ENCODE peak calls at places on chromosome 22, in ten cellular contexts. G is left ventricle myocardium inferior; O is transverse colon; B is endothelial cell; K is kidney epithelial cell; L is heart left ventricle; N is colonic mucosa; J is lower leg skin; A is Calu3; W is activated CD8-positive, alpha-beta T cell treated with anti-CD3 and anti-CD28 coated beads for 36 hours. H is an unnamed sample.

GRCh38 chr22:40519284-40519947 is 117.1 kb downstream of the MRTFA start:
- DNase-seq in G (no peak), O (no peak), B (no peak), K (no peak), L (no peak), N (no peak), J (no peak), A (no peak), W (peak; percentile 22), H (peak; percentile 68)

GRCh38 chr22:50505276-50505775 is 2.2 kb downstream of the LMF2 start:
- DNase-seq in G (no peak), O (no peak), B (no peak), K (no peak), L (no peak), N (no peak), J (no peak), A (no peak), W (no peak), H (no peak)

GRCh38 chr22:36073476-36073875 is 44.9 kb upstream of the RBFOX2 start:
- DNase-seq in G (no peak), O (no peak), B (no peak), K (no peak), L (no peak), N (no peak), J (no peak), A (no peak), W (no peak), H (no peak)

GRCh38 chr22:20495861-20496681 is 476 bp upstream of the KLHL22 start:
- DNase-seq in G (peak; percentile 93), O (peak; percentile 94), B (peak; percentile 93), K (no peak), L (peak; percentile 94), N (peak; percentile 90), J (peak; percentile 98), A (peak; percentile 96), W (peak; percentile 94), H (peak; percentile 99)

GRCh38 chr22:17586831-17587440 is 23.6 kb downstream of the SLC25A18 start:
- DNase-seq in G (no peak), O (no peak), B (no peak), K (no peak), L (no peak), N (no peak), J (peak; percentile 45), A (no peak), W (no peak), H (no peak)

GRCh38 chr22:24803064-24803542 is 2.9 kb upstream of the SGSM1 start:
- DNase-seq in G (peak; percentile 41), O (peak; percentile 71), B (peak; percentile 77), K (no peak), L (peak; percentile 46), N (peak; percentile 83), J (peak; percentile 88), A (peak; percentile 81), W (peak; percentile 69), H (peak; percentile 69)

GRCh38 chr22:50542416-50542927 is 3.2 kb upstream of the KLHDC7B start:
- DNase-seq in G (no peak), O (peak; percentile 44), B (no peak), K (no peak), L (peak; percentile 20), N (no peak), J (no peak), A (no peak), W (peak; percentile 53), H (peak; percentile 60)

GRCh38 chr22:25800766-25801165 is 58.8 kb downstream of the MYO18B start:
- DNase-seq in G (no peak), O (no peak), B (no peak), K (no peak), L (no peak), N (no peak), J (no peak), A (no peak), W (no peak), H (no peak)

GRCh38 chr22:49310354-49310753 is 517.3 kb downstream of the BRD1 start:
- DNase-seq in G (no peak), O (no peak), B (peak; percentile 0), K (no peak), L (no peak), N (peak; percentile 4), J (peak; percentile 34), A (no peak), W (no peak), H (no peak)

GRCh38 chr22:20503816-20504215 is 3.6 kb upstream of the MED15 start:
- DNase-seq in G (no peak), O (peak; percentile 74), B (no peak), K (no peak), L (peak; percentile 8), N (peak; percentile 81), J (no peak), A (no peak), W (no peak), H (no peak)

GRCh38 chr22:17785185-17786184 is 11.2 kb upstream of the BID start:
- DNase-seq in G (peak; percentile 54), O (peak; percentile 84), B (peak; percentile 64), K (no peak), L (peak; percentile 71), N (peak; percentile 84), J (no peak), A (peak; percentile 92), W (peak; percentile 81), H (peak; percentile 71)

GRCh38 chr22:36453266-36453607 is 28.2 kb downstream of the TXN2 start:
- DNase-seq in G (no peak), O (peak; percentile 51), B (no peak), K (no peak), L (no peak), N (peak; percentile 53), J (no peak), A (no peak), W (no peak), H (no peak)

GRCh38 chr22:21917206-21917958 is 35.3 kb downstream of the PPM1F start:
- DNase-seq in G (no peak), O (no peak), B (no peak), K (no peak), L (no peak), N (no peak), J (no peak), A (no peak), W (no peak), H (no peak)

GRCh38 chr22:37229012-37229804 is 14.9 kb downstream of the RAC2 start:
- DNase-seq in G (no peak), O (no peak), B (no peak), K (peak; percentile 60), L (no peak), N (no peak), J (no peak), A (peak; percentile 44), W (peak; percentile 80), H (no peak)

GRCh38 chr22:42296381-42296853 is 26.0 kb upstream of the TCF20 start:
- DNase-seq in G (peak; percentile 51), O (peak; percentile 50), B (no peak), K (no peak), L (peak; percentile 79), N (no peak), J (no peak), A (peak; percentile 37), W (peak; percentile 34), H (no peak)
- TF ChIP-seq CTCF in G (no peak), O (no peak), B (no peak), K (peak; percentile 31), L (no peak), N (no peak), J (no peak), A (peak; percentile 20), W (no peak), H (no peak)

GRCh38 chr22:45554040-45554406 is 51.3 kb downstream of the FBLN1 start:
- DNase-seq in G (no peak), O (no peak), B (no peak), K (no peak), L (no peak), N (no peak), J (no peak), A (peak; percentile 66), W (no peak), H (no peak)

GRCh38 chr22:45551310-45552016 is 48.8 kb downstream of the FBLN1 start:
- DNase-seq in G (no peak), O (no peak), B (no peak), K (no peak), L (peak; percentile 57), N (no peak), J (no peak), A (no peak), W (no peak), H (no peak)

GRCh38 chr22:45552017-45552411 is 49.3 kb downstream of the FBLN1 start:
- DNase-seq in G (no peak), O (no peak), B (no peak), K (no peak), L (no peak), N (no peak), J (no peak), A (no peak), W (no peak), H (no peak)

GRCh38 chr22:45553333-45554039 is 50.8 kb downstream of the FBLN1 start:
- DNase-seq in G (peak; percentile 77), O (peak; percentile 73), B (peak; percentile 87), K (peak; percentile 19), L (peak; percentile 78), N (peak; percentile 76), J (peak; percentile 95), A (peak; percentile 90), W (peak; percentile 73), H (peak; percentile 83)

DNA sequence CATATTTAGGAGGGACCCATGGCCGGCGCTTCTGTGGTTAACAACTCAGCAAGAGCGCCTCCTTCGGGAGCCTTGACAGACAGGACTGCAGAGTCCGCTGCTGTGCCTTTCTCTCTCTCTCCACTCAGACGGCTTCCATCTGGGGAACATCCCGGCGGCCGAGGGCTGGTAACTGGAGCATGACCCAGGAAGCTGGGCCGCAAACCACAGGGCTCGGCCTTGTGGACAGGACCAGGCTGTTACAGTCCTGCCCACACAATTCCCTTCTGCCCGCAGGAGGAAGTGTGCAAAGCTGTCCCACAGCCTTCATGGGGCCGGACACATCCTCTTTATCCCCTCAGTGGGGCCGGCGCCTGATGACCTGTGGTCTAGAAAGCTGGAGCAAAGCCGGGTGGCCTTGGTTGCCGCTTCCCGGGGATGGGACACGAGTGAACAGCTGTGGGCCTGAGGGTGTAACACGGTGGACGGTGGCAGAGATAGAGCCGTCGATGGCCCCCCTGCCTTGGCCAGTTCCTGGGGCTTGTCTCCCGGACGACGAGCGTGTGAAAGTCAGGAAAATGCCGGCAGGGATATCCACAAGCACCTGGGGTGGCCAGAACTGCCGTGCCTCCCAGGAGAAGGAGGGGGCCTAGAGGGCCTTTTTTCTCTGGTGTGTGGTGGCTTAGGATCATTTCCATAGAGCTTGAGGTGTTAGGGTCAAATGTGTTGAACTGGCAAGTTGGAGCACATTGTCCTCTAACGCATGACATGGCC is 50.1 kb downstream of the FBLN1 start:
- DNase-seq in G (peak; percentile 77), O (peak; percentile 44), B (peak; percentile 17), K (peak; percentile 79), L (peak; percentile 88), N (peak; percentile 41), J (no peak), A (no peak), W (no peak), H (no peak)
- TF ChIP-seq CTCF in G (peak; percentile 39), O (no peak), B (no peak), K (peak; percentile 48), L (no peak), N (no peak), J (no peak), A (no peak), W (no peak), H (no peak)

GRCh38 chr22:31082606-31083376 is 1.7 kb downstream of the SMTN start:
- DNase-seq in G (peak; percentile 79), O (peak; percentile 89), B (peak; percentile 85), K (no peak), L (peak; percentile 85), N (peak; percentile 92), J (peak; percentile 93), A (peak; percentile 80), W (peak; percentile 88), H (no peak)
- TF ChIP-seq CTCF in G (peak; percentile 78), O (peak; percentile 74), B (peak; percentile 76), K (peak; percentile 66), L (peak; percentile 68), N (peak; percentile 57), J (no peak), A (peak; percentile 71), W (peak; percentile 65), H (peak; percentile 33)

GRCh38 chr22:28951969-28952521 is 68.7 kb downstream of the ZNRF3 start:
- DNase-seq in G (no peak), O (peak; percentile 17), B (no peak), K (no peak), L (peak; percentile 28), N (no peak), J (peak; percentile 25), A (peak; percentile 25), W (no peak), H (no peak)
- TF ChIP-seq CTCF in G (peak; percentile 42), O (no peak), B (no peak), K (peak; percentile 23), L (no peak), N (no peak), J (no peak), A (no peak), W (no peak), H (no peak)